ENCODE peak calls at places on chromosomes 16 and 17, in seven cellular contexts. Z, N, R, O, U, F and I are unnamed samples.

GRCh38 chr17:67364847-67365761 is 1.3 kb downstream of the PSMD12 start:
- DNase-seq in Z (no peak), N (no peak), R (no peak), O (no peak), U (no peak), F (no peak), I (no peak)

GRCh38 chr17:55726440-55726839 is 3.8 kb upstream of the TMEM100 start:
- DNase-seq in Z (peak), N (peak), R (no peak), O (peak), U (peak), F (no peak), I (peak)

GRCh38 chr16:88376053-88376834 is 6.5 kb upstream of the ZNF469 start:
- DNase-seq in Z (no peak), N (no peak), R (peak), O (no peak), U (peak), F (no peak), I (no peak)

GRCh38 chr16:56295739-56296527 is 104.6 kb downstream of the GNAO1 start:
- DNase-seq in Z (no peak), N (no peak), R (no peak), O (no peak), U (no peak), F (peak), I (no peak)

GRCh38 chr16:59210955-59211541 is 476.9 kb upstream of the GOT2 start:
- DNase-seq in Z (no peak), N (no peak), R (no peak), O (peak), U (no peak), F (peak), I (peak)

GRCh38 chr16:72876981-72877373 is 171.0 kb downstream of the ZFHX3 start:
- DNase-seq in Z (no peak), N (no peak), R (no peak), O (no peak), U (no peak), F (no peak), I (peak)

GRCh38 chr17:16199093-16199492 is 16.2 kb downstream of the NCOR1 start:
- DNase-seq in Z (no peak), N (no peak), R (no peak), O (no peak), U (no peak), F (peak), I (no peak)

GRCh38 chr17:31695456-31696090 is 163.5 kb downstream of the COPRS start:
- DNase-seq in Z (peak), N (no peak), R (no peak), O (peak), U (no peak), F (no peak), I (peak)

GRCh38 chr16:8627456-8627855 is 6.0 kb downstream of the METTL22 start:
- DNase-seq in Z (no peak), N (no peak), R (no peak), O (no peak), U (no peak), F (no peak), I (no peak)

GRCh38 chr17:63279498-63280230 is 166.4 kb downstream of the CYB561 start:
- DNase-seq in Z (peak), N (no peak), R (no peak), O (peak), U (no peak), F (no peak), I (peak)

GRCh38 chr16:49921791-49922456 is 66.0 kb upstream of the ZNF423 start:
- DNase-seq in Z (no peak), N (no peak), R (no peak), O (peak), U (peak), F (peak), I (peak)

GRCh38 chr16:83932955-83933673 is 19.9 kb upstream of the OSGIN1 start:
- DNase-seq in Z (no peak), N (no peak), R (no peak), O (peak), U (no peak), F (no peak), I (peak)

GRCh38 chr16:53257001-53257400 is 177.3 kb upstream of the RBL2 start:
- DNase-seq in Z (peak), N (no peak), R (no peak), O (peak), U (no peak), F (peak), I (peak)

GRCh38 chr17:7307686-7308624 is 527 bp downstream of the EIF5A start:
- DNase-seq in Z (no peak), N (no peak), R (peak), O (peak), U (peak), F (peak), I (peak)

GRCh38 chr16:17396762-17397498 is 73.8 kb downstream of the XYLT1 start:
- DNase-seq in Z (no peak), N (no peak), R (no peak), O (peak), U (no peak), F (no peak), I (peak)

GRCh38 chr16:11202260-11203091 is 53.5 kb downstream of the SOCS1 start:
- DNase-seq in Z (no peak), N (no peak), R (no peak), O (peak), U (no peak), F (no peak), I (peak)

GRCh38 chr17:27414271-27414670 is 42.0 kb upstream of the KSR1 start:
- DNase-seq in Z (no peak), N (no peak), R (no peak), O (peak), U (no peak), F (no peak), I (no peak)

GRCh38 chr16:10878644-10879498 is 1.9 kb downstream of the CIITA start:
- DNase-seq in Z (no peak), N (no peak), R (peak), O (peak), U (peak), F (peak), I (peak)

GRCh38 chr16:56310685-56311084 is 114.7 kb downstream of the AMFR start:
- DNase-seq in Z (no peak), N (no peak), R (no peak), O (no peak), U (no peak), F (no peak), I (no peak)

GRCh38 chr17:63542942-63543821 is 7.1 kb upstream of the DCAF7 start:
- DNase-seq in Z (no peak), N (no peak), R (no peak), O (no peak), U (no peak), F (peak), I (no peak)

GRCh38 chr17:5283531-5284315 is 1.6 kb downstream of the RABEP1 start:
- DNase-seq in Z (no peak), N (no peak), R (no peak), O (peak), U (no peak), F (no peak), I (no peak)

GRCh38 chr16:20072524-20073202 is 1.0 kb downstream of the GPR139 start:
- DNase-seq in Z (no peak), N (no peak), R (no peak), O (no peak), U (no peak), F (peak), I (no peak)

GRCh38 chr17:18179221-18179620 is 4.4 kb upstream of the ALKBH5 start:
- DNase-seq in Z (no peak), N (no peak), R (no peak), O (no peak), U (no peak), F (no peak), I (no peak)

GRCh38 chr16:77194295-77195231 is 3.6 kb downstream of the MON1B start:
- DNase-seq in Z (no peak), N (no peak), R (peak), O (no peak), U (no peak), F (no peak), I (no peak)

GRCh38 chr16:67951485-67951884 is 7.6 kb upstream of the LCAT start:
- DNase-seq in Z (no peak), N (no peak), R (peak), O (no peak), U (peak), F (no peak), I (no peak)

GRCh38 chr16:75074920-75075687 is 41.5 kb downstream of the LDHD start:
- DNase-seq in Z (no peak), N (no peak), R (peak), O (no peak), U (no peak), F (no peak), I (no peak)

GRCh38 chr16:55297062-55297909 is 26.7 kb upstream of the IRX6 start:
- DNase-seq in Z (no peak), N (no peak), R (peak), O (no peak), U (no peak), F (peak), I (no peak)

GRCh38 chr16:67055712-67056487 is 27.0 kb downstream of the CBFB start:
- DNase-seq in Z (peak), N (peak), R (no peak), O (peak), U (no peak), F (no peak), I (peak)

GRCh38 chr16:23286131-23286532 is 16.0 kb upstream of the SCNN1B start:
- DNase-seq in Z (peak), N (peak), R (no peak), O (peak), U (no peak), F (no peak), I (peak)

DNA sequence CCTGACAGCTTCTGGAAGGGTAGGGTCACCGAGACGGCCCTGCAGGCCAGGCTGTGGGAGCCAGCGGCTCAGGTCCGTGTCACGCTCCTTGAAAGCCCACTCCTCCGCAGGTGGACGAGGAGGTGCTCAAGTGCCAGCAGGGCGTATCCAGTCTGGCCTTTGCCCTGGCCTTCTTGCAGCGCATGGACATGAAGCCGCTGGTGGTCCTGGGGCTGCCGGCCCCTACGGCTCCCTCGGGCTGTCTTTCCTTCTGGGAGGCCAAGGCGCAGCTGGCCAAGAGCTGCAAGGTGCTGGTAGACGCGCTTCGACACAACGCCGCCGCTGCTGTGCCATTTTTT is 1.1 kb downstream of the NAGS start:
- DNase-seq in Z (no peak), N (no peak), R (no peak), O (no peak), U (no peak), F (no peak), I (no peak)
- H3K4me3 ChIP-seq in Z (no peak), N (peak), R (peak), O (peak), U (peak), F (peak), I (peak)

GRCh38 chr17:3004925-3005324 is 58.5 kb downstream of the OR1D5 start:
- DNase-seq in Z (no peak), N (no peak), R (peak), O (no peak), U (no peak), F (no peak), I (no peak)

GRCh38 chr17:3002538-3003301 is 60.7 kb downstream of the OR1D5 start:
- DNase-seq in Z (no peak), N (no peak), R (peak), O (no peak), U (no peak), F (no peak), I (no peak)

GRCh38 chr17:3005696-3006095 is 57.7 kb downstream of the OR1D5 start:
- DNase-seq in Z (no peak), N (no peak), R (peak), O (no peak), U (no peak), F (no peak), I (no peak)

GRCh38 chr17:3003401-3004149 is 59.8 kb downstream of the OR1D5 start:
- DNase-seq in Z (no peak), N (no peak), R (peak), O (no peak), U (peak), F (no peak), I (no peak)

GRCh38 chr17:3004150-3004801 is 59.1 kb downstream of the OR1D5 start:
- DNase-seq in Z (peak), N (peak), R (peak), O (peak), U (peak), F (no peak), I (peak)
- H3K4me3 ChIP-seq in Z (no peak), N (no peak), R (peak), O (peak), U (peak), F (no peak), I (peak)

DNA sequence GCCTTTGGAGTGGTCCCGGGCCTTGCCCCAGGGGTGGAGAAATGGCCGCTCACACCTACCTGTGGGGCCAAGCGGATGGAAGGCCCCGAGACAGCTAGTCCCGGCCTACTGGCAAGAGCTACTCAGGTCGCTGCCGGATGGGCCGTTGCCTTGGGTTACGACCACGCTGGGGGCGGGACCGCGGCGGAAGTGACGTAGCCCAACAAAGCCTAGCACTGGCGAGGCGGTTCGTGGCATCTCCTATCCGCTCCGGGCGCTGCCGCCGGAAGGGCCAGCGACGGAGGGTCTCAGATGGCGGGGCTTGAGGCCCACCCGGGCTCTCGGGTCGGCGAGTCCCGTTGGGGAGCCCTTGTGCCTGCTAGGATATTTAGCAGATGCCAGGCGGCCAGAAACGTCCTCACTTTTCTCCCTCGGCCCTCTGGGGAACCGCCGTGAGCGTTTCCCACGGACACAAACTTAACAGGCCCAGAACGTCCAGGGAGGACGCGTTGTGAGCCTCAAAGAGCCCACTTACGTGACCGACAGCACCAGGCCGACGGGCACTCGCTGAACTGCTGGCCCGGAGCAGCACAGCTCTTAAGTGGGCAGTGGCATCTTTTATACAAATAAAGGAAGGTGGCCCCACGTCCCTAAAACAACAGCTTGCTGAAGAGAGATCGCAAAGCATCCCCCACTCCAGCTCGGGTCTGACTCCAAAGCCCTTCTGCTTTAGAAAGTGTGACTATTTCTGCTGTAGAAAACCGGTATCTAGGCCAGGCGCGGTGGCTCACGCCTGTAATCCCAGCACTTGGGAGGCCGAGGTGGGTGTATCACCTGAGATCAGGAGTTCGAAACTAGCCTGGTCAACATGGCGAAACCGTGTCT is at the start of gene C16orf46:
- DNase-seq in Z (peak), N (no peak), R (peak), O (peak), U (peak), F (peak), I (peak)
- H3K4me3 ChIP-seq in Z (peak), N (peak), R (peak), O (peak), U (peak), F (peak), I (peak)

GRCh38 chr17:49741692-49742076 is 22.2 kb downstream of the FAM117A start:
- DNase-seq in Z (no peak), N (no peak), R (no peak), O (no peak), U (no peak), F (no peak), I (no peak)

GRCh38 chr17:49739662-49740271 is 24.2 kb downstream of the FAM117A start:
- DNase-seq in Z (no peak), N (no peak), R (peak), O (no peak), U (peak), F (no peak), I (no peak)

GRCh38 chr17:49741009-49741691 is 22.8 kb downstream of the FAM117A start:
- DNase-seq in Z (no peak), N (no peak), R (no peak), O (peak), U (no peak), F (no peak), I (peak)

GRCh38 chr17:49745175-49746139 is 18.5 kb downstream of the FAM117A start:
- DNase-seq in Z (no peak), N (no peak), R (no peak), O (no peak), U (no peak), F (no peak), I (no peak)

DNA sequence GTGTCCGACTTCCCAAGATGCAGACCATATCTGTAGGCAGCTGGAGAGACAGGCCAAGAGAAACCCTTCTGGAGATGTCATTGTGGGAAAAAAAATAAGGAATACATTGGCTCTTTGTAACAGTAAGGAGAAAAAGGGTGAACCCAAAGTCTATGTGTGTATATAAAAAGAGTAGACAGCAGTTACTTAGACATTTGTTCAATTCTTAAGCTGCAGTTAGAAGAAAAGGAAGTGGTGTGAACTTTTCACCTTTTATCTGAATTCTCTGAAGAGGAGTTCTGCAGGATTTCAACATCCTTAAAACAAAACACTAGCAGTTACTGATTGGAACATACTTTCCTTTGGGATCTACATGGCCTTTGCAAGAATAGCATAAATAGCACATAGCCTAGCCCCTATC is 21.7 kb downstream of the FAM117A start:
- DNase-seq in Z (no peak), N (no peak), R (no peak), O (no peak), U (no peak), F (no peak), I (peak)
- H3K4me3 ChIP-seq in Z (no peak), N (no peak), R (no peak), O (no peak), U (no peak), F (no peak), I (no peak)

GRCh38 chr16:31010943-31011342 is 505 bp upstream of the STX1B start:
- DNase-seq in Z (no peak), N (no peak), R (no peak), O (peak), U (no peak), F (no peak), I (no peak)
- H3K4me3 ChIP-seq in Z (peak), N (no peak), R (no peak), O (peak), U (no peak), F (peak), I (peak)

DNA sequence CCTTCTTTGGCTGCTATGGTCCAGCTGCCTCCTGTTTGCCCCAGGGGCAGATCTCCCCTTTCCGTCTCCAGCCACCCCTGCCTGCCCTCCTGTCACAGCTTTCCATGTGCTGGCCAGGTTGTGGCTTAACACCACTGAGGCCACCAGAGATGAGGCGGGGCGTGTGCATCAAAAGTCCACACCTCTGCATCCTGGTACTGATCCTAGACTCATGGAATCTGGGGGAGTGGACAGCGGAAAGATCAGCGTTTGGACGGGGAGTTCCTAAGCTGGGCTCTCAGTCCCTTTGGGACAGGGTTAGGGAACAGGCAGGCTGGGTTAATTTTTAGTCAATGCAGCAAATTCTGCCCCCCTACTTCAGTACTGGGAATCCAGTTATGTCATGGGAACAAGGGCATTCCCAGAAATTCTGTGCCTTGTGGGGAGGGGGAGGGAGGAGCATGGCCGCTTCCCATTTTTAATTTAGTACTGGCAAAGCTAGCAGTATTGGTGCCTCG is 3.9 kb downstream of the IGFBP4 start:
- DNase-seq in Z (no peak), N (no peak), R (peak), O (no peak), U (no peak), F (no peak), I (no peak)
- H3K4me3 ChIP-seq in Z (peak), N (no peak), R (peak), O (peak), U (peak), F (no peak), I (peak)

GRCh38 chr17:35210741-35211140 is 16.5 kb upstream of the SLC35G3 start:
- DNase-seq in Z (no peak), N (no peak), R (no peak), O (no peak), U (no peak), F (no peak), I (no peak)
- H3K4me3 ChIP-seq in Z (no peak), N (no peak), R (no peak), O (no peak), U (no peak), F (no peak), I (no peak)

GRCh38 chr16:30416624-30417298 is 9.4 kb downstream of the ZNF771 start:
- DNase-seq in Z (no peak), N (no peak), R (no peak), O (no peak), U (no peak), F (peak), I (no peak)
- H3K4me3 ChIP-seq in Z (peak), N (peak), R (peak), O (peak), U (peak), F (peak), I (peak)